ENCODE peak calls at places on chromosomes 3 and 15, in six cellular contexts. C is AG09319, W is amniotic epithelial cell, J is KBM-7, K is stromal cell of bone marrow, T is GM12865. S is an unnamed sample.

GRCh38 chr3:81985996-81986723 is 224.7 kb upstream of the GBE1 start:
- DNase-seq in W (no peak), K (no peak), C (no peak), T (no peak), J (peak), S (no peak)

GRCh38 chr15:38002883-38003477 is 68.5 kb downstream of the TMCO5A start:
- DNase-seq in J (peak), W (peak), C (peak), K (peak), T (peak), S (peak)

GRCh38 chr15:81073796-81074195 is 60.3 kb upstream of the CFAP161 start:
- DNase-seq in C (no peak), T (no peak), W (no peak), J (no peak), K (no peak), S (no peak)

GRCh38 chr3:100561459-100562158 is 47.8 kb upstream of the ADGRG7 start:
- DNase-seq in J (no peak), C (peak), T (no peak), W (peak), K (peak), S (no peak)

GRCh38 chr3:57652203-57652602 is 40.7 kb downstream of the DENND6A start:
- DNase-seq in J (no peak), W (peak), K (no peak), T (no peak), C (no peak), S (no peak)

GRCh38 chr15:67505675-67506572 is 15.0 kb upstream of the C15orf61 start:
- DNase-seq in C (no peak), J (peak), W (no peak), K (no peak), T (peak), S (peak)

GRCh38 chr3:64740232-64740631 is 52.4 kb upstream of the ADAMTS9 start:
- DNase-seq in K (peak), W (peak), J (no peak), T (no peak), C (no peak), S (no peak)

GRCh38 chr3:9402410-9403228 is 5.2 kb downstream of the SETD5 start:
- DNase-seq in K (no peak), T (no peak), J (no peak), C (no peak), W (peak), S (no peak)

GRCh38 chr15:97156739-97157265 is 803.7 kb upstream of the ARRDC4 start:
- DNase-seq in C (no peak), K (no peak), T (no peak), J (no peak), W (no peak), S (no peak)

GRCh38 chr15:74243431-74243830 is 7.3 kb downstream of the CCDC33 start:
- DNase-seq in T (no peak), W (no peak), C (no peak), J (no peak), K (no peak), S (no peak)

GRCh38 chr3:193638833-193639232 is 45.8 kb downstream of the OPA1 start:
- DNase-seq in K (no peak), J (no peak), C (no peak), T (no peak), W (no peak), S (no peak)

GRCh38 chr3:20905210-20905805 is 719.3 kb upstream of the SGO1 start:
- DNase-seq in C (no peak), T (no peak), K (no peak), W (peak), J (no peak), S (no peak)

GRCh38 chr15:48040166-48040817 is 80.5 kb upstream of the SLC24A5 start:
- DNase-seq in J (no peak), W (peak), T (no peak), C (no peak), K (no peak), S (no peak)

GRCh38 chr15:38642689-38643270 is 78.2 kb upstream of the RASGRP1 start:
- DNase-seq in T (peak), K (no peak), W (no peak), C (no peak), J (no peak), S (no peak)

GRCh38 chr3:184815046-184815930 is 3.3 kb downstream of the VPS8 start:
- DNase-seq in W (peak), C (peak), K (peak), J (no peak), T (no peak), S (no peak)

GRCh38 chr3:126380011-126380768 is 14.5 kb upstream of the CFAP100 start:
- DNase-seq in K (no peak), W (no peak), T (no peak), J (no peak), C (no peak), S (no peak)

GRCh38 chr3:17030438-17030837 is 145.7 kb downstream of the PLCL2 start:
- DNase-seq in K (no peak), C (no peak), J (no peak), W (no peak), T (peak), S (no peak)